ENCODE peak calls at places on chromosome 9, in nine cellular contexts. Y is Peyer's patch, S is lower leg skin, A is HCT116, N is fibroblast of mammary gland, J is neural progenitor cell, F is AG09309, Q is AG10803, E is ascending aorta. V is an unnamed sample.

GRCh38 chr9:18795947-18796705 is 236.9 kb downstream of the SAXO1 start:
- DNase-seq in Y (no peak), S (no peak), A (no peak), N (peak), J (peak), F (peak), Q (peak), E (no peak), V (no peak)

GRCh38 chr9:130607640-130608420 is 28.5 kb downstream of the FUBP3 start:
- DNase-seq in Y (no peak), S (no peak), A (no peak), N (peak), J (no peak), F (peak), Q (peak), E (no peak), V (no peak)

GRCh38 chr9:21761309-21761901 is 41.0 kb upstream of the MTAP start:
- DNase-seq in Y (no peak), S (no peak), A (no peak), N (peak), J (no peak), F (no peak), Q (peak), E (no peak), V (peak)

GRCh38 chr9:92974696-92975451 is 27.6 kb downstream of the FGD3 start:
- DNase-seq in Y (no peak), S (peak), A (no peak), N (no peak), J (no peak), F (no peak), Q (no peak), E (no peak), V (no peak)

GRCh38 chr9:7305677-7306076 is 493.9 kb downstream of the DMAC1 start:
- DNase-seq in Y (no peak), S (no peak), A (no peak), N (no peak), J (no peak), F (no peak), Q (no peak), E (no peak), V (no peak)

GRCh38 chr9:97475079-97475478 is 26.4 kb upstream of the TMOD1 start:
- DNase-seq in Y (no peak), S (no peak), A (no peak), N (peak), J (no peak), F (peak), Q (peak), E (no peak), V (no peak)

GRCh38 chr9:77708416-77708815 is 60.3 kb upstream of the GNA14 start:
- DNase-seq in Y (no peak), S (no peak), A (no peak), N (peak), J (no peak), F (no peak), Q (peak), E (no peak), V (no peak)

GRCh38 chr9:78261403-78262001 is 25.6 kb downstream of the CEP78 start:
- DNase-seq in Y (no peak), S (no peak), A (peak), N (peak), J (no peak), F (no peak), Q (peak), E (no peak), V (no peak)

GRCh38 chr9:121700165-121700830 is 48.9 kb downstream of the DAB2IP start:
- DNase-seq in Y (peak), S (peak), A (no peak), N (peak), J (peak), F (no peak), Q (peak), E (peak), V (no peak)

GRCh38 chr9:706606-707451 is 134.7 kb upstream of the DMRT1 start:
- DNase-seq in Y (peak), S (peak), A (no peak), N (peak), J (peak), F (no peak), Q (peak), E (peak), V (no peak)

GRCh38 chr9:21549251-21549765 is 67.2 kb upstream of the IFNE start:
- DNase-seq in Y (no peak), S (no peak), A (no peak), N (peak), J (no peak), F (peak), Q (peak), E (peak), V (no peak)

GRCh38 chr9:127388037-127388855 is 8.7 kb upstream of the SLC2A8 start:
- DNase-seq in Y (no peak), S (no peak), A (peak), N (peak), J (no peak), F (peak), Q (peak), E (peak), V (peak)

GRCh38 chr9:72931897-72932296 is 21.0 kb downstream of the ALDH1A1 start:
- DNase-seq in Y (no peak), S (no peak), A (no peak), N (no peak), J (no peak), F (no peak), Q (no peak), E (no peak), V (no peak)

GRCh38 chr9:71812385-71812784 is 44.1 kb upstream of the CEMIP2 start:
- DNase-seq in Y (no peak), S (no peak), A (no peak), N (peak), J (peak), F (peak), Q (peak), E (peak), V (no peak)
- TF ChIP-seq CTCF in Y (no peak), S (no peak), A (no peak), N (no peak), J (no peak), F (peak), Q (peak), E (peak), V (no peak)

DNA sequence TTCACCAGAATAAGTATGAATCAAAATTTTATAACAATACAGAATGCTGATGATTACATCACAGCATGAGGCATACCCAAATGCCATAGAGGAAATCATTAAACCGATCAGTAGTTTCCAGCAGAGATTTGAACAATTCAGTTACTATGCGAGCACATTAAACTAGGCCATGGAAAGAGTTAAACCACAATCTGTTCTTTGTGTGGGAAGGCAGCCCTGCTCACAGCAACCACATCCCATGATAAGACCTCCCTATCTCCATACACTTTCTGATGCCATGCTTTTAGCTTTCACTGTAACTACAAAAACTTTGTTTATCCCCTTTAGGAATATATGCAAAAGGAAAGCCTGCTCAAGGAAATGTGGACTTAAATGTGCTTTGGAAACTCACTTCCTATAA is 4.5 kb downstream of the NFIB start:
- DNase-seq in Y (no peak), S (no peak), A (no peak), N (peak), J (no peak), F (no peak), Q (no peak), E (no peak), V (no peak)
- H3K4me3 ChIP-seq in Y (no peak), S (no peak), A (no peak), N (no peak), J (no peak), F (no peak), Q (no peak), E (peak), V (no peak)

DNA sequence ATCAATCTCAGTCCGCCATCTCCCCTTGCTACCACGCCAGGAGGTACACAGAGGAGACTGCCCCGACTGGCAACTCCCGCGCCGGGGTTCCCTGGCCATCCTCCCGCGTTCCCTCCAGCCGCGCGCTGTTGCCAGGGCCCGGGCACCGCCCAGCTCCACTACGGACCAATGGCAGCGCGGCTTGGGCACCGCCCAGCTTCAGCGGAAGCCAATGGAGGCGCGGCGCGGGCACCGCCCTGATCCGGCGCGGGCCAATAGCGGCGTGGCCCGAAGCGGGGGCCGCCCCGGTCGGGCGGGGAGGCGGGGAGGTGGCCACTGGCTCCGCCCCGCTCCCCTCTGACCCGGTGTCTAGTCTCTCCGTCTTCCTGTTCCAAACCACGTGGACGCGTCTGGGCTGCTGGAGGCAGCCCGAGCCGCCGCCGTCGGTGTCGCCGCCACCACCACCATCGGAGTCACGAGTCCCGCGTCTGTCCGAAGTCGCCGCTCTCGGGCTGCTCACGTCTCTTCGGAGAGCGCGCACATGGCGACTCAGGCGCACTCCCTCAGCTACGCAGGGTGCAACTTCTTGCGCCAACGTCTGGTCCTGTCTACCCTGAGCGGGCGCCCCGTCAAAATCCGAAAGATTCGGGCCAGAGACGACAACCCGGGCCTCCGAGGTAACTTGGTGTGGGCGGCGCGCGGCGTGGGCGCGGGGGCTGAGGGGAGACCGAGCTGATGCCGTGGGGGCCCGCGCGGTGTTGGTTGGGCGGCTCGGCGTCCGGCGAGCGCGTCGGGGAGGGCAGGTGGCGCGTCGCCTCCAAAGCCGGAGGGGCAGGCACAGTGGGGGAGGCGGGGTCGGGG is at the start of gene RCL1:
- DNase-seq in Y (peak), S (peak), A (peak), N (peak), J (peak), F (peak), Q (peak), E (peak), V (peak)
- TF ChIP-seq CTCF in Y (no peak), S (no peak), A (no peak), N (no peak), J (no peak), F (no peak), Q (no peak), E (no peak), V (no peak)

DNA sequence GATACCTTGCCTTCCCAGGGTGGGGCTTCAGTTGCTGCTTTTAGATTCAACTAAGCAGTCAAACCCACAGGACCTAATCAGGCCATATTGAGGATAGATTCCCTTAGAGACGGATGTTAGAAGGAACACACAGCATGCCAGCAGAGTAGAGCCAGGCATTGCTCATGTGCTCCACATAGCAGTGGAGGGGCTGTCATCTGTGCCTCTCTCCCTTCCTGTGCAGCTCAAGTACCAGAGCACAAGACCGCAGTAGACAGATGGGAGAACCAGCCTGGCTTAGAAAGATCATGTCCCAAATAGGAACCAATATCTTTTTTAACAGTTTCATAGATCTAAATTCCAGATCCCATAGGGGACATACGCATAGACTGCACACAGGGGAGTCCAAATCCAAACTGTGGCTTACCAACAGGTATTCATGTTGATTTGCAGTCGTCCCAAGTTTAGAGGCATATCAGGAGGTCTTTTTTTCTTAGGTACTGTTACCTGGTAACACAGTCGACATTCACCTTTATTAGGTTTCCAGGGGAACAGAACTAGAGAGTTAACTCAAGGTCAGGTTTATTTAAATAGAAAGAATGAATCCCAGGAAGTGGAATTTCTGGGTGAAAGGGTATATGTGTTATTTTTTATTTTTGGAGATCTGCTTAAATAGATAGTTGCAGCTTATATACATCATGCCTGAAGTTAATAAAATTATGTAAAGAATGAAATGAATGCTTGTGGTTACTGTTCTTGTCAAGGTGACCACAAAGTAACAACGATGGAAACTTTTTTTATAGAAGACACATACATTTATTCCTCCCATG is 43.5 kb upstream of the PCAT7 start:
- DNase-seq in Y (no peak), S (no peak), A (no peak), N (no peak), J (no peak), F (no peak), Q (peak), E (no peak), V (no peak)
- H3K4me3 ChIP-seq in Y (no peak), S (no peak), A (no peak), N (no peak), J (no peak), F (no peak), Q (no peak), E (no peak), V (no peak)